ENCODE peak calls at places on chromosomes 2 and 18, in four cellular contexts. T is suprapubic skin, Q is ascending aorta, X is mammary epithelial cell. A is an unnamed sample.

GRCh38 chr2:195737531-195738162 is 80.6 kb downstream of the SLC39A10 start:
- DNase-seq in Q (no peak), X (no peak), T (no peak), A (no peak)

GRCh38 chr2:62740221-62740620 is 34.7 kb downstream of the EHBP1 start:
- DNase-seq in Q (no peak), X (no peak), T (no peak), A (no peak)

GRCh38 chr2:186309901-186310300 is 176.2 kb upstream of the ZC3H15 start:
- DNase-seq in X (peak; percentile 8), Q (no peak), T (no peak), A (no peak)

GRCh38 chr2:8558956-8559355 is 122.9 kb upstream of the ID2 start:
- DNase-seq in Q (no peak), T (no peak), X (no peak), A (no peak)

GRCh38 chr2:30771200-30771599 is 36.0 kb downstream of the CAPN13 start:
- DNase-seq in T (no peak), X (no peak), Q (no peak), A (no peak)

GRCh38 chr2:111710613-111711012 is 173.4 kb downstream of the ANAPC1 start:
- DNase-seq in X (no peak), T (no peak), Q (peak; percentile 59), A (no peak)

GRCh38 chr2:71801969-71802368 is 345.7 kb downstream of the CYP26B1 start:
- DNase-seq in Q (peak; percentile 88), X (peak; percentile 33), T (peak; percentile 79), A (no peak)

GRCh38 chr2:38032946-38033345 is 43.0 kb downstream of the CYP1B1 start:
- DNase-seq in Q (no peak), T (no peak), X (no peak), A (no peak)

GRCh38 chr2:104378853-104379374 is 475.0 kb upstream of the POU3F3 start:
- DNase-seq in T (no peak), X (no peak), Q (no peak), A (no peak)

GRCh38 chr2:10079931-10080535 is at the start of gene CYS1:
- DNase-seq in Q (no peak), X (no peak), T (no peak), A (peak; percentile 16)

GRCh38 chr2:160282063-160282580 is 82.0 kb upstream of the ITGB6 start:
- DNase-seq in T (no peak), X (peak; percentile 47), Q (no peak), A (no peak)

GRCh38 chr18:62939925-62940324 is 224.6 kb downstream of the PHLPP1 start:
- DNase-seq in Q (no peak), X (no peak), T (no peak), A (no peak)

GRCh38 chr2:66578067-66578852 is 143.3 kb downstream of the MEIS1 start:
- DNase-seq in X (no peak), T (no peak), Q (no peak), A (no peak)

GRCh38 chr2:10879159-10879558 is 32.6 kb upstream of the KCNF1 start:
- DNase-seq in Q (no peak), T (no peak), X (no peak), A (no peak)

GRCh38 chr18:41262688-41263087 is 692.3 kb upstream of the PIK3C3 start:
- DNase-seq in Q (no peak), T (no peak), X (no peak), A (no peak)

GRCh38 chr2:119943058-119943457 is 69.8 kb upstream of the EPB41L5 start:
- DNase-seq in Q (no peak), T (no peak), X (no peak), A (no peak)

GRCh38 chr2:63990072-63990471 is 29.2 kb downstream of the VPS54 start:
- DNase-seq in Q (no peak), X (no peak), T (no peak), A (no peak)

GRCh38 chr18:37393945-37394609 is 171.5 kb downstream of the CELF4 start:
- DNase-seq in Q (peak; percentile 82), X (no peak), T (peak; percentile 82), A (peak; percentile 7)

GRCh38 chr2:233772583-233772982 is 5.5 kb upstream of the MROH2A start:
- DNase-seq in T (no peak), Q (no peak), X (no peak), A (no peak)
- TF ChIP-seq CTCF in T (no peak), Q (no peak), X (no peak), A (no peak)

GRCh38 chr2:108199726-108200125 is 40.0 kb upstream of the SULT1C3 start:
- DNase-seq in T (no peak), X (peak; percentile 62), Q (no peak), A (peak; percentile 24)
- H3K27ac ChIP-seq in T (no peak overlapping the region), X (no peak overlapping the region), Q (no peak overlapping the region), A (no peak overlapping the region)

DNA sequence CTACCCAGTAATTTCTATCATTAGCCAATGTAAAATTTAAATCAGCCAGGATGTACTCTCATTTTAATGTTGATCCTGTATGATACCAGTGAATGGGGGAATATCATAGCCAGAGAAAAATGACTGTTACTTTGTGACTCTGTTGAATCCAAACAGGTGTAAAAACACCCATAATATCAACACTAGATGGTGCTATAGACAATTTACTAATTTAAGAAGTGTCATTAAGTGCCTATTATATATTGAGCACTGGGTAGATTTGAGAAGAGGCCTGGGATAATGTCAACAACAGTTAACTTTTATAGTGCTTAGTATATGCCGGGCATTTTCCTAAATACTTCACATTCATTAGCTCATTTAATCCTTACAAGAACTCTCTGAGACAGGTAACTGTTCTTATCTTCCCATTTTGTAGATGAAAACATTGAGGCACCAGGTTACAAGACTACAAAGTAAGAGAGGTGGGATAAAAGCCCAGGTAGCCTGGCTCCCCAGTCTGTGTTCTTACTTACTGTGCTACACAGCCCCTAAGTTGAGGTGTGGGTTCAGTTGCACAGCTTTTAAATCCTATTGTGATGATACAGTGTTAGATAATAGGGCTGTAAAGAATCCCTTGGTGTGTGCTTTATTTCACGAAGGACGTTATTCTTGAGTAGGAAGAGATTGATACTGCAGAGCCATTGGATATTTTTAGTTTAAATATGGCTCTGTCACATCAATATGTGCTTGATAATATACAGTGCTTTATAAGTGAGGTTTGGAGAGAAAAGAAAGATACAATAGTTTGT is 325.5 kb downstream of the AGPS start:
- DNase-seq in T (no peak), X (no peak), Q (no peak), A (no peak)
- TF ChIP-seq CTCF in T (no peak), X (peak; percentile 29), Q (no peak), A (no peak)

GRCh38 chr2:27010139-27010538 is 22.6 kb upstream of the TMEM214 start:
- DNase-seq in X (no peak), T (no peak), Q (no peak), A (no peak)
- H3K27ac ChIP-seq in X (no peak overlapping the region), T (no peak overlapping the region), Q (no peak overlapping the region), A (no peak overlapping the region)

DNA sequence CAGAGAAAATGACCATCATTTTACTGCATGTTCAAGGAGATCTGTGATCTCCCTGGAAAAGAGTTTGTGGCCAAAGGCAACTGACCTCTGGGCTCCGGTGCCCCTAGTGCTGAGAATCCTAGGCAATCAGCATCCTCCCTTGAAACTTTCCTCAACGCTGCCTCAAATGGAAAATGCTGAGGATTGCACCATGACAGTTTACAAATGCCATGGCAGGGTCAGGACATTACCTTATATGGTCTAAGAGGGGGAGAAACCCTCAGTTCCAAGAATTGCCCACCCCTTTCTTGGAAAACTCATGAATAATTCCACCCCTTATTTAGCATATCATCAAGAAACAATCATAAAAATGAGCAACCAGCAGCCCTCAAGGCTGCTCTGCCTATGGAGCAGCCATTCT is 48.3 kb downstream of the ALPK2 start:
- DNase-seq in X (no peak), T (no peak), Q (no peak), A (no peak)
- TF ChIP-seq CTCF in X (peak; percentile 10), T (no peak), Q (no peak), A (no peak)

DNA sequence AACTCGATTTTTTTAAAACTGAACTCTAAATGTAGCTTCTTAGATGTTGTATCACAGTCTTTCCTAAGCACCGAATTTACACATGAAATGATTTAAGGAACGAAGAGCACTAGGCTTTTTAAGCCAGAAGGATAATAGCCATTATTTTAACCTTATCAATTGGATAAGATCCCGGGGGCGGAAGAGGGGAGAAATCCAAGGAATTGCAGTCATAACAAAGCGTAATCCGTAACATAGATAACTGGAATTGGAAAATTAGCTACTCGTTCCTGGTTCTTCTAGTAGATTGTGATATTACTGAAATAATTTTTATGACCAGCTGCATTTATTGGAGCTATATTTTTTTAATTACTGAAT is 988 bp upstream of the KANSL1L start:
- DNase-seq in Q (no peak), T (no peak), X (no peak), A (no peak)
- H3K27ac ChIP-seq in Q (peak overlapping the region; percentile 100), T (peak overlapping the region; percentile 98), X (no peak overlapping the region), A (peak overlapping the region; percentile 94)

GRCh38 chr2:215452725-215453124 is 16.9 kb upstream of the FN1 start:
- DNase-seq in X (no peak), Q (no peak), T (no peak), A (no peak)
- TF ChIP-seq CTCF in X (no peak), Q (no peak), T (no peak), A (no peak)

GRCh38 chr2:191321861-191322662 is 76.9 kb downstream of the MYO1B start:
- DNase-seq in T (no peak), Q (no peak), X (peak; percentile 38), A (no peak)

GRCh38 chr2:191327484-191327883 is 82.3 kb downstream of the MYO1B start:
- DNase-seq in T (no peak), X (no peak), Q (no peak), A (no peak)

GRCh38 chr2:191328150-191328809 is 83.1 kb downstream of the MYO1B start:
- DNase-seq in Q (no peak), X (no peak), T (no peak), A (no peak)

GRCh38 chr2:191322838-191323506 is 77.8 kb downstream of the MYO1B start:
- DNase-seq in T (no peak), Q (no peak), X (no peak), A (no peak)

DNA sequence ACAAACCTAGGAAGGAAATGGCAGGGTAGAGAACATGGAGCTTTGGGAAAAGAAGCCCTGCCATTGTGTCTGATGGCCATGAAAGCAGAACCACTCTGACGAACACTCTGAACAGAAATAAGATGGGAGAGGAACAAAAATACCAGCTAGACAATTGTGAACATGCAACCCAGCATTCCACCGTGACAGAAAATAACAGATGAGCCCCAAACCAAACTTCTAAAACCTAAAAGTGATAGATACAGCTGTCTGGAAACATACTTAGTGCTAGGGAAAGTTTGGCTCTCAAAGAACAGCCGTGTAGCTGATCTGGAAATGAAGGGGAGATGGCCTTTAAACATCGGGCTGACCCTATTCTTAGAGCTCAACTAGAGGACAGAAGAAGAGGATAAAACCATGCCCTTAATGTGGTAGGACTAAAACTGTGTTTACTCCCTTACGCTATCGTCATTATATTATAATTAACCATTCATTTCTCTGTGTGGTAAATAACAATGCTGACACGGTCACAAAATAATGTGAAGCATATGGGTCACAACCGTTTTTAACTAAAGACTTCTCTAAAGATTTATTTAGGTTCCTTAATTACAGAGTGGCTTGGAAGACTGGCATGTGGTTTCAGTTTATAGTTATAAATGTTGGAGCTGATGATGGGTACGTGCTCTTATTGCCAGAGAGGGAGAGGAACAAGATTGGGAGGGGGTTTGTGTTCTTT is 80.6 kb downstream of the MYO1B start:
- DNase-seq in Q (no peak), T (no peak), X (no peak), A (no peak)
- H3K27ac ChIP-seq in Q (no peak overlapping the region), T (no peak overlapping the region), X (no peak overlapping the region), A (no peak overlapping the region)

GRCh38 chr18:78884502-78884901 is 95.1 kb upstream of the SALL3 start:
- DNase-seq in Q (no peak), T (no peak), X (no peak), A (no peak)
- TF ChIP-seq CTCF in Q (no peak), T (no peak), X (no peak), A (no peak)

A was measured in RWPE1.